ENCODE peak calls at places on chromosome 1, in five cellular contexts. U is stimulated activated CD4-positive, alpha-beta T cell treated with anti-CD3 and anti-CD28 coated beads, Interleukin-15, amount 100 ng/mL, for 1 hour; F is fibroblast of lung; B is mesothelial cell of epicardium; R is NCI-H1105 treated with DMSO at 0.1 percent for 48 hours. V is an unnamed sample.

GRCh38 chr1:221869759-221870158 is 127.9 kb upstream of the DUSP10 start:
- DNase-seq in B (no peak), R (no peak), F (peak; percentile 72), U (no peak), V (no peak)

GRCh38 chr1:114341886-114342285 is 169.1 kb downstream of the TRIM33 start:
- DNase-seq in F (no peak), R (no peak), B (no peak), U (no peak), V (no peak)

GRCh38 chr1:36279110-36279788 is 26.9 kb upstream of the SH3D21 start:
- DNase-seq in R (no peak), F (peak; percentile 49), U (no peak), B (no peak), V (no peak)

GRCh38 chr1:233386336-233386735 is 58.8 kb downstream of the MAP3K21 start:
- DNase-seq in F (no peak), B (no peak), U (no peak), R (no peak), V (no peak)

GRCh38 chr1:32411261-32411660 is 17.0 kb upstream of the BSDC1 start:
- DNase-seq in B (no peak), R (no peak), U (no peak), F (no peak), V (no peak)

GRCh38 chr1:231550448-231550781 is 21.9 kb downstream of the TSNAX start:
- DNase-seq in R (no peak), B (no peak), F (no peak), U (no peak), V (no peak)

GRCh38 chr1:41704189-41704588 is 214.5 kb downstream of the HIVEP3 start:
- DNase-seq in U (no peak), F (no peak), R (no peak), B (no peak), V (no peak)

GRCh38 chr1:195637474-195637873 is 970.8 kb downstream of the KCNT2 start:
- DNase-seq in R (no peak), B (no peak), F (peak; percentile 56), U (no peak), V (no peak)

GRCh38 chr1:180652791-180653190 is 21.0 kb downstream of the XPR1 start:
- DNase-seq in F (peak; percentile 29), U (no peak), B (no peak), R (no peak), V (no peak)

GRCh38 chr1:100456880-100457279 is 81.1 kb upstream of the GPR88 start:
- DNase-seq in R (no peak), F (no peak), U (no peak), B (no peak), V (no peak)

GRCh38 chr1:33814166-33814565 is 49.7 kb upstream of the HMGB4 start:
- DNase-seq in B (no peak), F (no peak), R (no peak), U (no peak), V (no peak)

GRCh38 chr1:100265562-100265930 is 470 bp upstream of the RTCA start:
- DNase-seq in R (peak; percentile 33), U (no peak), F (no peak), B (no peak), V (no peak)

GRCh38 chr1:153749408-153750005 is 21.7 kb downstream of the INTS3 start:
- DNase-seq in R (peak; percentile 78), F (peak; percentile 83), U (peak; percentile 64), B (peak; percentile 80), V (peak; percentile 59)

GRCh38 chr1:44059956-44060355 is 28.7 kb upstream of the SLC6A9 start:
- DNase-seq in R (no peak), B (no peak), F (no peak), U (no peak), V (no peak)

GRCh38 chr1:233375653-233376052 is 48.1 kb downstream of the MAP3K21 start:
- DNase-seq in F (no peak), R (no peak), B (no peak), U (no peak), V (no peak)

GRCh38 chr1:58881471-58881994 is 97.7 kb upstream of the JUN start:
- DNase-seq in U (no peak), B (no peak), F (peak; percentile 83), R (no peak), V (no peak)

GRCh38 chr1:156860639-156861423 is at the start of gene NTRK1:
- DNase-seq in R (peak; percentile 74), U (peak; percentile 29), F (peak; percentile 15), B (no peak), V (no peak)

GRCh38 chr1:166975361-166976129 is at the start of gene ILDR2:
- DNase-seq in B (peak; percentile 59), F (peak; percentile 25), R (peak; percentile 53), U (peak; percentile 8), V (no peak)

GRCh38 chr1:201495447-201496295 is 11.3 kb downstream of the CSRP1 start:
- DNase-seq in R (peak; percentile 79), F (peak; percentile 95), B (peak; percentile 61), U (no peak), V (no peak)

GRCh38 chr1:152533327-152533938 is 19.2 kb downstream of the CRCT1 start:
- DNase-seq in B (no peak), R (peak; percentile 24), U (no peak), F (no peak), V (peak; percentile 25)

GRCh38 chr1:182968151-182968741 is 15.3 kb upstream of the SHCBP1L start:
- DNase-seq in U (no peak), F (no peak), R (no peak), B (no peak), V (no peak)

GRCh38 chr1:44553771-44554170 is 120.5 kb downstream of the TMEM53 start:
- DNase-seq in U (no peak), F (no peak), R (no peak), B (no peak), V (no peak)

GRCh38 chr1:10897981-10898728 is 101.7 kb upstream of the CASZ1 start:
- DNase-seq in B (no peak), U (no peak), F (peak; percentile 12), R (no peak), V (no peak)

GRCh38 chr1:221664253-221664652 is 77.6 kb downstream of the DUSP10 start:
- DNase-seq in B (no peak), R (no peak), F (no peak), U (no peak), V (no peak)

GRCh38 chr1:55938376-55938850 is 641.0 kb downstream of the PLPP3 start:
- DNase-seq in B (no peak), R (no peak), F (no peak), U (no peak), V (no peak)

GRCh38 chr1:152440635-152441471 is 26.8 kb upstream of the CRNN start:
- DNase-seq in B (no peak), R (peak; percentile 65), F (peak; percentile 65), U (peak; percentile 36), V (no peak)

GRCh38 chr1:76625887-76626286 is 241.4 kb upstream of the ST6GALNAC5 start:
- DNase-seq in F (no peak), U (no peak), B (no peak), R (peak; percentile 43), V (no peak)

GRCh38 chr1:161778522-161778921 is 12.4 kb downstream of the ATF6 start:
- DNase-seq in U (no peak), R (no peak), F (no peak), B (no peak), V (no peak)

GRCh38 chr1:88655685-88656299 is 28.3 kb upstream of the PKN2 start:
- DNase-seq in B (no peak), F (peak; percentile 64), R (peak; percentile 43), U (no peak), V (no peak)

GRCh38 chr1:3543076-3544049 is 67.9 kb downstream of the MEGF6 start:
- DNase-seq in F (peak; percentile 74), B (no peak), U (no peak), R (no peak), V (no peak)

GRCh38 chr1:43067856-43068751 is 104.0 kb downstream of the EBNA1BP2 start:
- DNase-seq in F (no peak), U (no peak), R (peak; percentile 23), B (no peak), V (no peak)

GRCh38 chr1:152047954-152048640 is 11.3 kb upstream of the S100A11 start:
- DNase-seq in B (peak; percentile 74), U (peak; percentile 72), F (peak; percentile 98), R (no peak), V (no peak)

GRCh38 chr1:61254629-61255323 is 172.4 kb downstream of the NFIA start:
- DNase-seq in B (no peak), R (no peak), F (peak; percentile 79), U (no peak), V (no peak)

GRCh38 chr1:20143318-20143717 is 4.2 kb downstream of the PLA2G2F start:
- DNase-seq in U (no peak), R (no peak), F (no peak), B (no peak), V (no peak)

V was measured in NCI-H1048.